ENCODE peak calls at places on chromosomes 11 and 22, in six cellular contexts. L, E, B, U, G and R are unnamed samples. For H3K9me3, the result is how much of the 10 kb centered on the place peaks cover.

GRCh38 chr22:19797086-19797485 is 36.5 kb downstream of the TBX1 start:
- DNase-seq in L (no peak), E (no peak), B (no peak), U (no peak), G (no peak), R (no peak)

GRCh38 chr22:25060522-25061071 is 108.1 kb downstream of the KIAA1671 start:
- DNase-seq in L (no peak), E (no peak), B (no peak), U (no peak), G (no peak), R (no peak)

GRCh38 chr22:28027453-28028448 is 108.7 kb upstream of the PITPNB start:
- DNase-seq in L (no peak), E (peak), B (peak), U (no peak), G (no peak), R (no peak)

GRCh38 chr11:75350743-75351540 is 519 bp downstream of the ARRB1 start:
- DNase-seq in L (no peak), E (peak), B (peak), U (peak), G (peak), R (no peak)

GRCh38 chr22:32103648-32104326 is 55.3 kb downstream of the C22orf42 start:
- DNase-seq in L (no peak), E (no peak), B (no peak), U (no peak), G (no peak), R (no peak)

GRCh38 chr11:72334651-72335050 is 90.7 kb upstream of the PHOX2A start:
- DNase-seq in L (no peak), E (no peak), B (no peak), U (no peak), G (no peak), R (no peak)

GRCh38 chr11:79702303-79702702 is 261.5 kb upstream of the TENM4 start:
- DNase-seq in L (no peak), E (no peak), B (no peak), U (no peak), G (no peak), R (no peak)

GRCh38 chr11:87712802-87713202 is 462.4 kb downstream of the RAB38 start:
- DNase-seq in L (no peak), E (no peak), B (no peak), U (no peak), G (no peak), R (no peak)

GRCh38 chr22:36564422-36565151 is 35.6 kb upstream of the EIF3D start:
- DNase-seq in L (no peak), E (no peak), B (no peak), U (no peak), G (no peak), R (no peak)

GRCh38 chr11:23192256-23192655 is 332.0 kb upstream of the CCDC179 start:
- DNase-seq in L (no peak), E (no peak), B (no peak), U (no peak), G (no peak), R (no peak)

GRCh38 chr11:83521647-83522596 is 235.8 kb upstream of the CCDC90B start:
- DNase-seq in L (no peak), E (no peak), B (no peak), U (no peak), G (no peak), R (no peak)

GRCh38 chr11:848988-849824 is 6.6 kb downstream of the TSPAN4 start:
- DNase-seq in L (no peak), E (no peak), B (no peak), U (no peak), G (no peak), R (peak)

GRCh38 chr11:27085115-27085514 is 44.5 kb downstream of the BBOX1 start:
- DNase-seq in L (no peak), E (no peak), B (no peak), U (no peak), G (no peak), R (no peak)

GRCh38 chr11:11844272-11844671 is 2.5 kb downstream of the USP47 start:
- DNase-seq in L (no peak), E (no peak), B (no peak), U (no peak), G (no peak), R (no peak)

GRCh38 chr22:40480996-40481395 is 110.6 kb downstream of the SGSM3 start:
- DNase-seq in L (no peak), E (no peak), B (no peak), U (no peak), G (no peak), R (no peak)

GRCh38 chr11:27722945-27723344 is 22.7 kb upstream of the BDNF start:
- DNase-seq in L (no peak), E (no peak), B (no peak), U (no peak), G (no peak), R (no peak)

GRCh38 chr11:104650234-104650633 is 248.0 kb downstream of the CASP12 start:
- DNase-seq in L (no peak), E (no peak), B (no peak), U (no peak), G (no peak), R (no peak)

GRCh38 chr22:17267661-17268330 is 48.6 kb upstream of the ADA2 start:
- DNase-seq in L (no peak), E (no peak), B (no peak), U (no peak), G (no peak), R (no peak)

GRCh38 chr11:92383430-92383829 is 158.8 kb downstream of the FAT3 start:
- DNase-seq in L (no peak), E (no peak), B (no peak), U (no peak), G (no peak), R (no peak)

GRCh38 chr22:24434472-24435322 is 7.3 kb downstream of the ADORA2A start:
- DNase-seq in L (peak), E (peak), B (peak), U (peak), G (peak), R (peak)

GRCh38 chr11:114668109-114668508 is 10.2 kb upstream of the NXPE2 start:
- DNase-seq in L (no peak), E (no peak), B (no peak), U (no peak), G (no peak), R (no peak)

GRCh38 chr11:94706211-94706610 is 61.9 kb upstream of the AMOTL1 start:
- DNase-seq in L (peak), E (no peak), B (no peak), U (no peak), G (peak), R (no peak)

GRCh38 chr11:64342869-64343739 is 3.1 kb downstream of the CCDC88B start:
- DNase-seq in L (no peak), E (no peak), B (peak), U (no peak), G (no peak), R (no peak)

GRCh38 chr22:36386900-36387663 is 685 bp downstream of the MYH9 start:
- DNase-seq in L (peak), E (peak), B (peak), U (peak), G (peak), R (no peak)

GRCh38 chr22:19526076-19526701 is 2.0 kb upstream of the CLDN5 start:
- DNase-seq in L (no peak), E (no peak), B (peak), U (no peak), G (no peak), R (no peak)

GRCh38 chr11:115716577-115717214 is 212.5 kb upstream of the CADM1 start:
- DNase-seq in L (peak), E (peak), B (no peak), U (no peak), G (peak), R (no peak)

GRCh38 chr22:38870791-38871359 is 1.1 kb downstream of the CBX6 start:
- DNase-seq in L (no peak), E (no peak), B (no peak), U (no peak), G (no peak), R (no peak)

GRCh38 chr11:108870373-108871020 is 205.6 kb downstream of the DDX10 start:
- DNase-seq in L (no peak), E (no peak), B (no peak), U (no peak), G (no peak), R (no peak)

GRCh38 chr22:46574993-46575914 is 37.8 kb upstream of the CELSR1 start:
- DNase-seq in L (peak), E (peak), B (peak), U (no peak), G (no peak), R (no peak)

GRCh38 chr22:17734197-17734596 is 40.1 kb downstream of the BID start:
- DNase-seq in L (no peak), E (no peak), B (no peak), U (no peak), G (no peak), R (no peak)

GRCh38 chr11:117519590-117519989 is 191.9 kb downstream of the CEP164 start:
- DNase-seq in L (no peak), E (no peak), B (no peak), U (no peak), G (no peak), R (no peak)

GRCh38 chr22:19942071-19942885 is 660 bp upstream of the TXNRD2 start:
- DNase-seq in L (peak), E (peak), B (no peak), U (no peak), G (peak), R (no peak)

GRCh38 chr11:106391771-106392412 is 314.4 kb downstream of the AASDHPPT start:
- DNase-seq in L (no peak), E (no peak), B (no peak), U (no peak), G (no peak), R (no peak)

GRCh38 chr11:103806130-103806900 is 230.1 kb upstream of the DDI1 start:
- DNase-seq in L (peak), E (no peak), B (no peak), U (no peak), G (peak), R (no peak)

GRCh38 chr22:44544523-44545433 is 46.7 kb upstream of the RTL6 start:
- DNase-seq in L (no peak), E (no peak), B (no peak), U (no peak), G (no peak), R (no peak)

GRCh38 chr11:44016129-44016528 is 31.7 kb upstream of the ACCSL start:
- DNase-seq in L (peak), E (peak), B (no peak), U (peak), G (peak), R (no peak)

GRCh38 chr22:17807571-17808410 is 33.5 kb upstream of the BID start:
- DNase-seq in L (peak), E (no peak), B (no peak), U (no peak), G (peak), R (no peak)

DNA sequence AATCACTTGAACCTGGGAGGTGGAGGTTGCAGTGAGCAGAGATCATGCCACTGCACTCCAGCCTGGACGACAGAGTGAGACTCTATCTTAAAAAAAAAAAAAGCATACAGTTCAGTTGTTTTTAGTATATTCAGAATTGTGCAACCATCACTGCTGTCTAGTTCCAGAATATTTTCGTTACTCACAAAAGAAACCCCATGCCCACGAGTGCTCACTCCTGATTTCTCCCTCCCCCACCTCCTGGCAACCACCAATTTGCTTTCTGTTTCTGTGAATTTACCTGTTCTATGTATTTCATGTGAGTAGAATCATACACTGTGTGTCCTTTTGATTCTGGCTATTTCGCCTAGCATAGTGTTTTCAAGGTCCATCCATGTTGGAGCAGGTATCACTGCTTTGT is 24.8 kb downstream of the PTPRJ start:
- DNase-seq in L (no peak), E (no peak), B (peak), U (no peak), G (no peak), R (no peak)
- H3K9me3 ChIP-seq in L (under half), E (under half), B (under half), U (under half), G (under half), R (under half)

GRCh38 chr11:70210516-70210915 is 7.4 kb downstream of the FADD start:
- DNase-seq in L (no peak), E (no peak), B (peak), U (no peak), G (no peak), R (no peak)
- H3K9me3 ChIP-seq in L (under half), E (under half), B (under half), U (under half), G (under half), R (under half)

GRCh38 chr22:49040754-49041467 is 786.8 kb downstream of the BRD1 start:
- DNase-seq in L (no peak), E (peak), B (no peak), U (no peak), G (no peak), R (no peak)
- H3K9me3 ChIP-seq in L (under half), E (under half), B (under half), U (under half), G (under half), R (under half)

GRCh38 chr11:99352642-99353041 is 331.9 kb downstream of the CNTN5 start:
- DNase-seq in L (no peak), E (no peak), B (no peak), U (no peak), G (peak), R (no peak)
- H3K9me3 ChIP-seq in L (under half), E (under half), B (under half), U (under half), G (under half), R (under half)

DNA sequence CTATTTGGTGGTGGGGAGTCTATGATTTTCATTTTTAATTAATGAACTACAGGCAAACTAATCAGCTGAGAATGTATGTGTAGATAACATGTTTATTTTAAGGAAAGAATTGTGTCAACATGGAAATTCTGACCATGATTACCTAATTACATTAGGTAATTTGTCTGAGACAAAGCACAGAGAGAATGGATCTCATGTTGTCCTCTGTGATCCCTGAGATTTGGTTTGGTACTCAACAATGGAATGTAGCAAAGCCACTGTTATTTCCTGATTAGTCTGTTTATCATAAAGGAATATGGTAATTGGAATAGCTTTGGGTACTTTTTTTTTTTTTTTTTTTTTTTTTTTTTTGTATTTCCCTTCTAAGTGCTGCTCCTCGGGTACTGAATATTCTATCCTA is 718.8 kb upstream of the ARHGAP42 start:
- DNase-seq in L (no peak), E (no peak), B (no peak), U (no peak), G (no peak), R (no peak)
- H3K9me3 ChIP-seq in L (under half), E (under half), B (under half), U (under half), G (under half), R (under half)

GRCh38 chr22:22979954-22980353 is 90.4 kb upstream of the GNAZ start:
- DNase-seq in L (no peak), E (no peak), B (no peak), U (no peak), G (no peak), R (no peak)
- H3K9me3 ChIP-seq in L (under half), E (under half), B (under half), U (under half), G (under half), R (under half)

GRCh38 chr11:97254790-97255189 is 865.0 kb downstream of the JRKL start:
- DNase-seq in L (no peak), E (no peak), B (no peak), U (no peak), G (no peak), R (no peak)

GRCh38 chr11:97259434-97259833 is 869.6 kb downstream of the JRKL start:
- DNase-seq in L (no peak), E (no peak), B (no peak), U (no peak), G (no peak), R (no peak)

DNA sequence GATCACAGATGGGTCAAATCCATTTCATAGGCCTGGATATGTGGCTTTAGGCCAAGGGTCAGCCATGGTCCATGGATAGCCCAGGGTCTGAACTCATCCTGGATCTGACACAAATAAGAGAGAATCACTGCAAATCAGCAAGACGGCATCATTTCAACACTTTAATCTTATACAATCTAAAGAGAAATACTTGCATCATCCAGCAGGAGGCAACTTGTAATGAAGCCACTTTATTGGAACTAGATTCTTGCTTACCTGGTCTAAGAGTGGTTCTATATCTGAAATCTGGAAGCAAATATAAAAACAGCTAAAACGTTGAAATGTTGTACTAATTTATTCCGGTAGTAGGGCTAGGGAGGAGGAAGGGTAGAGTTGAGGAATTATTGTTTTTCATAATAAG is 870.1 kb downstream of the JRKL start:
- DNase-seq in L (no peak), E (no peak), B (no peak), U (no peak), G (no peak), R (no peak)
- H3K9me3 ChIP-seq in L (under half), E (under half), B (under half), U (under half), G (under half), R (under half)

GRCh38 chr11:34750692-34751405 is 130.0 kb downstream of the EHF start:
- DNase-seq in L (no peak), E (no peak), B (no peak), U (no peak), G (no peak), R (no peak)
- H3K9me3 ChIP-seq in L (under half), E (under half), B (under half), U (under half), G (under half), R (under half)